ENCODE peak calls at places on chromosomes 11 and 22, in nine cellular contexts. One of them, this sample, is unnamed.

GRCh38 chr11:117020287-117020686 is 77.9 kb downstream of the SIK3 start:
- DNase-seq in lung: no peak
- DNase-seq in HFFc6: no peak
- DNase-seq in thyroid gland: no peak
- DNase-seq in omental fat pad: no peak
- DNase-seq in WTC11: no peak
- DNase-seq in PC-3: no peak
- DNase-seq in neural crest cell: no peak
- DNase-seq in upper lobe of right lung: no peak
- DNase-seq in this sample: no peak

GRCh38 chr11:31233425-31233824 is 136.1 kb downstream of the DCDC1 start:
- DNase-seq in WTC11: no peak
- DNase-seq in omental fat pad: no peak
- DNase-seq in thyroid gland: no peak
- DNase-seq in neural crest cell: no peak
- DNase-seq in HFFc6: no peak
- DNase-seq in lung: no peak
- DNase-seq in PC-3: peak
- DNase-seq in upper lobe of right lung: no peak
- DNase-seq in this sample: no peak

GRCh38 chr11:99170606-99171005 is 149.9 kb downstream of the CNTN5 start:
- DNase-seq in thyroid gland: no peak
- DNase-seq in lung: no peak
- DNase-seq in WTC11: no peak
- DNase-seq in neural crest cell: no peak
- DNase-seq in HFFc6: no peak
- DNase-seq in omental fat pad: no peak
- DNase-seq in upper lobe of right lung: no peak
- DNase-seq in PC-3: no peak
- DNase-seq in this sample: no peak

GRCh38 chr11:118108513-118108912 is 21.8 kb upstream of the SMIM35 start:
- DNase-seq in HFFc6: no peak
- DNase-seq in lung: no peak
- DNase-seq in WTC11: no peak
- DNase-seq in PC-3: no peak
- DNase-seq in thyroid gland: no peak
- DNase-seq in omental fat pad: no peak
- DNase-seq in neural crest cell: no peak
- DNase-seq in upper lobe of right lung: no peak
- DNase-seq in this sample: no peak

GRCh38 chr11:48034926-48035876 is 54.8 kb downstream of the PTPRJ start:
- DNase-seq in thyroid gland: no peak
- DNase-seq in PC-3: no peak
- DNase-seq in upper lobe of right lung: no peak
- DNase-seq in WTC11: no peak
- DNase-seq in omental fat pad: no peak
- DNase-seq in HFFc6: no peak
- DNase-seq in lung: no peak
- DNase-seq in neural crest cell: no peak
- DNase-seq in this sample: peak

GRCh38 chr11:69463181-69463891 is 18.1 kb upstream of the LINC01488 start:
- DNase-seq in thyroid gland: no peak
- DNase-seq in PC-3: no peak
- DNase-seq in WTC11: no peak
- DNase-seq in neural crest cell: no peak
- DNase-seq in lung: no peak
- DNase-seq in upper lobe of right lung: no peak
- DNase-seq in omental fat pad: no peak
- DNase-seq in HFFc6: peak
- DNase-seq in this sample: no peak

GRCh38 chr11:115222218-115222862 is 281.9 kb downstream of the CADM1 start:
- DNase-seq in omental fat pad: no peak
- DNase-seq in PC-3: peak
- DNase-seq in thyroid gland: no peak
- DNase-seq in HFFc6: no peak
- DNase-seq in WTC11: no peak
- DNase-seq in neural crest cell: no peak
- DNase-seq in lung: no peak
- DNase-seq in upper lobe of right lung: no peak
- DNase-seq in this sample: no peak

GRCh38 chr11:129935723-129936122 is 40.3 kb upstream of the NFRKB start:
- DNase-seq in upper lobe of right lung: no peak
- DNase-seq in neural crest cell: no peak
- DNase-seq in PC-3: no peak
- DNase-seq in WTC11: no peak
- DNase-seq in omental fat pad: no peak
- DNase-seq in lung: no peak
- DNase-seq in HFFc6: no peak
- DNase-seq in thyroid gland: no peak
- DNase-seq in this sample: no peak

GRCh38 chr11:67615455-67616430 is 9.0 kb downstream of the NDUFV1 start:
- DNase-seq in PC-3: peak
- DNase-seq in lung: no peak
- DNase-seq in upper lobe of right lung: peak
- DNase-seq in HFFc6: no peak
- DNase-seq in omental fat pad: no peak
- DNase-seq in neural crest cell: peak
- DNase-seq in WTC11: peak
- DNase-seq in thyroid gland: peak
- DNase-seq in this sample: no peak

GRCh38 chr11:8219257-8220021 is 44.2 kb downstream of the LMO1 start:
- DNase-seq in WTC11: peak
- DNase-seq in omental fat pad: no peak
- DNase-seq in lung: peak
- DNase-seq in neural crest cell: no peak
- DNase-seq in thyroid gland: peak
- DNase-seq in upper lobe of right lung: no peak
- DNase-seq in PC-3: peak
- DNase-seq in HFFc6: peak
- DNase-seq in this sample: no peak

GRCh38 chr22:20579273-20580120 is 72.1 kb downstream of the MED15 start:
- DNase-seq in upper lobe of right lung: no peak
- DNase-seq in PC-3: no peak
- DNase-seq in WTC11: no peak
- DNase-seq in lung: no peak
- DNase-seq in omental fat pad: no peak
- DNase-seq in neural crest cell: no peak
- DNase-seq in thyroid gland: peak
- DNase-seq in HFFc6: no peak
- DNase-seq in this sample: no peak

GRCh38 chr22:46541536-46541935 is 4.1 kb upstream of the CELSR1 start:
- DNase-seq in HFFc6: no peak
- DNase-seq in PC-3: no peak
- DNase-seq in thyroid gland: no peak
- DNase-seq in lung: no peak
- DNase-seq in upper lobe of right lung: no peak
- DNase-seq in WTC11: no peak
- DNase-seq in neural crest cell: no peak
- DNase-seq in omental fat pad: no peak
- DNase-seq in this sample: no peak

GRCh38 chr22:33108037-33108436 is 49.9 kb upstream of the SYN3 start:
- DNase-seq in PC-3: no peak
- DNase-seq in omental fat pad: no peak
- DNase-seq in thyroid gland: no peak
- DNase-seq in HFFc6: no peak
- DNase-seq in upper lobe of right lung: no peak
- DNase-seq in lung: no peak
- DNase-seq in WTC11: no peak
- DNase-seq in neural crest cell: no peak
- DNase-seq in this sample: no peak
- TF ChIP-seq CTCF in PC-3: no peak
- TF ChIP-seq CTCF in omental fat pad: no peak
- TF ChIP-seq CTCF in thyroid gland: no peak
- TF ChIP-seq CTCF in HFFc6: no peak
- TF ChIP-seq CTCF in upper lobe of right lung: no peak
- TF ChIP-seq CTCF in lung: no peak
- TF ChIP-seq CTCF in WTC11: no peak
- TF ChIP-seq CTCF in neural crest cell: no peak
- TF ChIP-seq CTCF in this sample: no peak

GRCh38 chr11:93361435-93361834 is 30.9 kb downstream of the DEUP1 start:
- DNase-seq in omental fat pad: no peak
- DNase-seq in WTC11: no peak
- DNase-seq in PC-3: no peak
- DNase-seq in upper lobe of right lung: no peak
- DNase-seq in neural crest cell: no peak
- DNase-seq in thyroid gland: no peak
- DNase-seq in HFFc6: no peak
- DNase-seq in lung: no peak
- DNase-seq in this sample: no peak
- TF ChIP-seq CTCF in omental fat pad: no peak
- TF ChIP-seq CTCF in WTC11: no peak
- TF ChIP-seq CTCF in PC-3: peak
- TF ChIP-seq CTCF in upper lobe of right lung: no peak
- TF ChIP-seq CTCF in neural crest cell: peak
- TF ChIP-seq CTCF in thyroid gland: no peak
- TF ChIP-seq CTCF in HFFc6: peak
- TF ChIP-seq CTCF in lung: no peak
- TF ChIP-seq CTCF in this sample: no peak

GRCh38 chr11:62875698-62876483 is 4.8 kb upstream of the SLC3A2 start:
- DNase-seq in HFFc6: no peak
- DNase-seq in omental fat pad: no peak
- DNase-seq in WTC11: no peak
- DNase-seq in PC-3: no peak
- DNase-seq in thyroid gland: no peak
- DNase-seq in lung: no peak
- DNase-seq in upper lobe of right lung: no peak
- DNase-seq in neural crest cell: no peak
- DNase-seq in this sample: no peak
- TF ChIP-seq CTCF in HFFc6: no peak
- TF ChIP-seq CTCF in omental fat pad: no peak
- TF ChIP-seq CTCF in WTC11: no peak
- TF ChIP-seq CTCF in PC-3: no peak
- TF ChIP-seq CTCF in thyroid gland: no peak
- TF ChIP-seq CTCF in lung: no peak
- TF ChIP-seq CTCF in upper lobe of right lung: no peak
- TF ChIP-seq CTCF in neural crest cell: no peak
- TF ChIP-seq CTCF in this sample: no peak

GRCh38 chr22:50574383-50574755 is 3.9 kb downstream of the CPT1B start:
- DNase-seq in neural crest cell: no peak
- DNase-seq in lung: no peak
- DNase-seq in omental fat pad: no peak
- DNase-seq in HFFc6: no peak
- DNase-seq in upper lobe of right lung: no peak
- DNase-seq in PC-3: no peak
- DNase-seq in WTC11: no peak
- DNase-seq in thyroid gland: no peak
- DNase-seq in this sample: no peak

GRCh38 chr22:50577697-50577986 is 585 bp downstream of the CPT1B start:
- DNase-seq in thyroid gland: no peak
- DNase-seq in lung: no peak
- DNase-seq in HFFc6: no peak
- DNase-seq in upper lobe of right lung: no peak
- DNase-seq in omental fat pad: no peak
- DNase-seq in WTC11: no peak
- DNase-seq in neural crest cell: no peak
- DNase-seq in PC-3: no peak
- DNase-seq in this sample: no peak

GRCh38 chr22:50575426-50575941 is 2.7 kb downstream of the CPT1B start:
- DNase-seq in lung: no peak
- DNase-seq in neural crest cell: no peak
- DNase-seq in upper lobe of right lung: no peak
- DNase-seq in omental fat pad: no peak
- DNase-seq in WTC11: no peak
- DNase-seq in PC-3: no peak
- DNase-seq in thyroid gland: no peak
- DNase-seq in HFFc6: no peak
- DNase-seq in this sample: no peak

GRCh38 chr22:50576806-50577696 is 1.2 kb downstream of the CPT1B start:
- DNase-seq in neural crest cell: no peak
- DNase-seq in HFFc6: no peak
- DNase-seq in WTC11: no peak
- DNase-seq in omental fat pad: no peak
- DNase-seq in PC-3: no peak
- DNase-seq in thyroid gland: no peak
- DNase-seq in upper lobe of right lung: no peak
- DNase-seq in lung: no peak
- DNase-seq in this sample: no peak

GRCh38 chr22:50576070-50576469 is 2.2 kb downstream of the CPT1B start:
- DNase-seq in lung: no peak
- DNase-seq in WTC11: peak
- DNase-seq in omental fat pad: no peak
- DNase-seq in PC-3: peak
- DNase-seq in HFFc6: peak
- DNase-seq in upper lobe of right lung: no peak
- DNase-seq in neural crest cell: peak
- DNase-seq in thyroid gland: no peak
- DNase-seq in this sample: no peak
- TF ChIP-seq CTCF in lung: no peak
- TF ChIP-seq CTCF in WTC11: peak
- TF ChIP-seq CTCF in omental fat pad: no peak
- TF ChIP-seq CTCF in PC-3: peak
- TF ChIP-seq CTCF in HFFc6: peak
- TF ChIP-seq CTCF in upper lobe of right lung: peak
- TF ChIP-seq CTCF in neural crest cell: peak
- TF ChIP-seq CTCF in thyroid gland: no peak
- TF ChIP-seq CTCF in this sample: no peak

GRCh38 chr11:41660585-41660984 is 201.1 kb upstream of the LRRC4C start:
- DNase-seq in PC-3: peak
- DNase-seq in neural crest cell: no peak
- DNase-seq in omental fat pad: no peak
- DNase-seq in lung: no peak
- DNase-seq in upper lobe of right lung: no peak
- DNase-seq in thyroid gland: no peak
- DNase-seq in WTC11: peak
- DNase-seq in HFFc6: no peak
- DNase-seq in this sample: no peak
- TF ChIP-seq CTCF in PC-3: peak
- TF ChIP-seq CTCF in neural crest cell: no peak
- TF ChIP-seq CTCF in omental fat pad: no peak
- TF ChIP-seq CTCF in lung: no peak
- TF ChIP-seq CTCF in upper lobe of right lung: no peak
- TF ChIP-seq CTCF in thyroid gland: no peak
- TF ChIP-seq CTCF in WTC11: peak
- TF ChIP-seq CTCF in HFFc6: no peak
- TF ChIP-seq CTCF in this sample: no peak

GRCh38 chr22:37804502-37804885 is 3.2 kb upstream of the GCAT start:
- DNase-seq in neural crest cell: no peak
- DNase-seq in PC-3: no peak
- DNase-seq in upper lobe of right lung: no peak
- DNase-seq in WTC11: no peak
- DNase-seq in omental fat pad: no peak
- DNase-seq in thyroid gland: no peak
- DNase-seq in lung: no peak
- DNase-seq in HFFc6: no peak
- DNase-seq in this sample: no peak

GRCh38 chr22:37803636-37804371 is 3.9 kb upstream of the GCAT start:
- DNase-seq in neural crest cell: no peak
- DNase-seq in lung: no peak
- DNase-seq in omental fat pad: no peak
- DNase-seq in thyroid gland: no peak
- DNase-seq in PC-3: no peak
- DNase-seq in upper lobe of right lung: no peak
- DNase-seq in WTC11: no peak
- DNase-seq in HFFc6: no peak
- DNase-seq in this sample: no peak

GRCh38 chr22:37803195-37803635 is 4.5 kb upstream of the GCAT start:
- DNase-seq in HFFc6: no peak
- DNase-seq in PC-3: no peak
- DNase-seq in lung: no peak
- DNase-seq in WTC11: peak
- DNase-seq in omental fat pad: no peak
- DNase-seq in neural crest cell: no peak
- DNase-seq in thyroid gland: no peak
- DNase-seq in upper lobe of right lung: no peak
- DNase-seq in this sample: no peak

GRCh38 chr22:37801946-37802309 is 5.8 kb upstream of the GCAT start:
- DNase-seq in WTC11: no peak
- DNase-seq in omental fat pad: no peak
- DNase-seq in thyroid gland: peak
- DNase-seq in lung: no peak
- DNase-seq in upper lobe of right lung: no peak
- DNase-seq in neural crest cell: no peak
- DNase-seq in PC-3: no peak
- DNase-seq in HFFc6: no peak
- DNase-seq in this sample: no peak

GRCh38 chr22:37802310-37803194 is 5.2 kb upstream of the GCAT start:
- DNase-seq in PC-3: peak
- DNase-seq in HFFc6: no peak
- DNase-seq in lung: no peak
- DNase-seq in omental fat pad: no peak
- DNase-seq in neural crest cell: peak
- DNase-seq in thyroid gland: peak
- DNase-seq in upper lobe of right lung: peak
- DNase-seq in WTC11: peak
- DNase-seq in this sample: no peak
- TF ChIP-seq CTCF in PC-3: no peak
- TF ChIP-seq CTCF in HFFc6: no peak
- TF ChIP-seq CTCF in lung: no peak
- TF ChIP-seq CTCF in omental fat pad: no peak
- TF ChIP-seq CTCF in neural crest cell: no peak
- TF ChIP-seq CTCF in thyroid gland: no peak
- TF ChIP-seq CTCF in upper lobe of right lung: no peak
- TF ChIP-seq CTCF in WTC11: no peak
- TF ChIP-seq CTCF in this sample: no peak

This sample was measured in CD14-positive monocyte.